ENCODE peak calls at places on chromosomes 11 and 22, in five cellular contexts. M, F, B, W and K are unnamed samples.

GRCh38 chr11:2529636-2530035 is 84.8 kb downstream of the KCNQ1 start:
- DNase-seq in M (no peak), F (no peak), B (no peak), W (no peak), K (no peak)

GRCh38 chr22:42343551-42344081 is 73.2 kb upstream of the TCF20 start:
- DNase-seq in M (peak), F (peak), B (no peak), W (no peak), K (no peak)

GRCh38 chr11:131356201-131356600 is 14.2 kb upstream of the NTM start:
- DNase-seq in M (no peak), F (peak), B (no peak), W (no peak), K (no peak)

GRCh38 chr11:21588754-21589153 is 604.1 kb upstream of the ANO5 start:
- DNase-seq in M (no peak), F (no peak), B (no peak), W (no peak), K (no peak)

GRCh38 chr11:72433455-72434061 is 773 bp downstream of the CLPB start:
- DNase-seq in M (no peak), F (no peak), B (no peak), W (no peak), K (no peak)

GRCh38 chr22:24772493-24773220 is 1.9 kb downstream of the PIWIL3 start:
- DNase-seq in M (no peak), F (peak), B (no peak), W (no peak), K (no peak)

GRCh38 chr22:32684822-32685187 is 116.7 kb upstream of the TIMP3 start:
- DNase-seq in M (no peak), F (peak), B (no peak), W (no peak), K (no peak)

GRCh38 chr11:87281496-87281895 is 243.8 kb downstream of the TMEM135 start:
- DNase-seq in M (no peak), F (no peak), B (no peak), W (no peak), K (peak)

GRCh38 chr11:12832828-12833227 is 158.6 kb downstream of the TEAD1 start:
- DNase-seq in M (no peak), F (no peak), B (no peak), W (no peak), K (no peak)

GRCh38 chr11:75339685-75340409 is 11.6 kb downstream of the ARRB1 start:
- DNase-seq in M (no peak), F (no peak), B (no peak), W (peak), K (no peak)

GRCh38 chr22:33296941-33297340 is 238.8 kb upstream of the SYN3 start:
- DNase-seq in M (no peak), F (no peak), B (no peak), W (no peak), K (no peak)

GRCh38 chr22:40436460-40437431 is 66.4 kb downstream of the SGSM3 start:
- DNase-seq in M (no peak), F (peak), B (peak), W (no peak), K (peak)

GRCh38 chr11:40376346-40376745 is 1083.1 kb downstream of the LRRC4C start:
- DNase-seq in M (no peak), F (no peak), B (no peak), W (no peak), K (no peak)

GRCh38 chr22:29342577-29343312 is 27.2 kb upstream of the RASL10A start:
- DNase-seq in M (no peak), F (peak), B (no peak), W (no peak), K (no peak)

GRCh38 chr22:18994780-18995711 is 59.0 kb upstream of the PRODH start:
- DNase-seq in M (no peak), F (no peak), B (no peak), W (no peak), K (no peak)

GRCh38 chr11:66866420-66867010 is 9.7 kb downstream of the LRFN4 start:
- DNase-seq in M (no peak), F (no peak), B (no peak), W (no peak), K (no peak)

GRCh38 chr11:66868726-66869291 is 11.9 kb downstream of the LRFN4 start:
- DNase-seq in M (peak), F (peak), B (no peak), W (peak), K (no peak)

GRCh38 chr11:66866007-66866406 is 9.1 kb downstream of the LRFN4 start:
- DNase-seq in M (no peak), F (no peak), B (no peak), W (no peak), K (no peak)

GRCh38 chr11:66868082-66868725 is 11.3 kb downstream of the LRFN4 start:
- DNase-seq in M (no peak), F (no peak), B (no peak), W (no peak), K (no peak)

GRCh38 chr11:66867425-66868040 is 10.7 kb downstream of the LRFN4 start:
- DNase-seq in M (no peak), F (no peak), B (no peak), W (no peak), K (no peak)
- TF ChIP-seq CTCF in M (no peak), F (no peak), B (no peak), W (no peak), K (no peak)

GRCh38 chr11:68116892-68117435 is 4.2 kb downstream of the CHKA start:
- DNase-seq in M (no peak), F (no peak), B (no peak), W (no peak), K (no peak)

GRCh38 chr11:68115285-68115684 is 5.9 kb downstream of the CHKA start:
- DNase-seq in M (no peak), F (no peak), B (no peak), W (no peak), K (no peak)

GRCh38 chr11:68117896-68118470 is 3.2 kb downstream of the CHKA start:
- DNase-seq in M (no peak), F (peak), B (no peak), W (no peak), K (no peak)

GRCh38 chr11:68116126-68116525 is 5.1 kb downstream of the CHKA start:
- DNase-seq in M (no peak), F (no peak), B (no peak), W (peak), K (no peak)

GRCh38 chr11:68113986-68114385 is 7.2 kb downstream of the CHKA start:
- DNase-seq in M (no peak), F (no peak), B (peak), W (no peak), K (peak)
- TF ChIP-seq CTCF in M (no peak), F (no peak), B (peak), W (no peak), K (peak)

DNA sequence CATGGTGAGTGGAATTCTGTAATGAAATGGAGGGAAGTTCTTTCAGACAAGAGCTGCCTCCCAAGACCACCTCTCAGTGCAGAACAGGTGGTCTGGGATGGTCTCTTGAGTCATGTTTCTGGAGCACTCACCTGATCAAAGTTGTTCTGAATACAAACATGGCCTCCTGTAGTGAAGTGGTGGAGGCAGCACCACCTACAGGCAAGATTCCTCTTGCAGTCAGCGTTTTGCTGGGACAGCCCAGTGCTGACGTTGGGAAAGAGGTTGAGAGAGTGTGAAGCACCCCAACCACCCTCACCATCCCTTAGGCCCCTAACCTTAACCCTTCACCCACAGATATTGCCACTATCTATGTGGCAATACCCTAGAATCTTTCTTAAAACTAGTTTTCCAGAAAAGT is 371.4 kb downstream of the CADM1 start:
- DNase-seq in M (no peak), F (no peak), B (no peak), W (no peak), K (no peak)
- TF ChIP-seq CTCF in M (no peak), F (no peak), B (peak), W (no peak), K (no peak)

GRCh38 chr11:55714982-55715888 is 53.2 kb downstream of the OR4C6 start:
- DNase-seq in M (no peak), F (no peak), B (no peak), W (no peak), K (no peak)
- TF ChIP-seq CTCF in M (no peak), F (no peak), B (no peak), W (no peak), K (no peak)

GRCh38 chr11:77191823-77192495 is 63.9 kb downstream of the MYO7A start:
- DNase-seq in M (peak), F (peak), B (no peak), W (peak), K (no peak)
- TF ChIP-seq CTCF in M (peak), F (peak), B (peak), W (peak), K (peak)